ENCODE peak calls at places on chromosome 17, in six cellular contexts. S is IMR-90, B is GM12878, Y is A549, Z is K562, Q is HepG2. I is an unnamed sample.

GRCh38 chr17:63041722-63042121 is 75.7 kb downstream of the TANC2 start:
- DNase-seq in S (no peak), Q (no peak), B (no peak), Y (no peak), Z (no peak), I (no peak)

GRCh38 chr17:68057531-68057952 is 22.0 kb downstream of the KPNA2 start:
- DNase-seq in B (no peak), Q (no peak), S (peak; percentile 56), Z (peak; percentile 29), Y (peak; percentile 66), I (peak; percentile 12)

GRCh38 chr17:71398706-71399620 is 721.9 kb upstream of the SOX9 start:
- DNase-seq in Q (no peak), S (no peak), Y (no peak), Z (no peak), B (no peak), I (peak; percentile 44)

GRCh38 chr17:76139801-76140660 is 1.0 kb downstream of the FOXJ1 start:
- DNase-seq in S (no peak), Q (no peak), B (no peak), Y (no peak), Z (no peak), I (no peak)

GRCh38 chr17:72421128-72422092 is 300.6 kb downstream of the SOX9 start:
- DNase-seq in Q (peak; percentile 99), S (peak; percentile 98), B (peak; percentile 94), Y (peak; percentile 99), Z (peak; percentile 3), I (no peak)

GRCh38 chr17:57481901-57482300 is 225.6 kb downstream of the MSI2 start:
- DNase-seq in S (peak; percentile 100), B (no peak), Z (peak; percentile 83), Q (no peak), Y (peak; percentile 52), I (no peak)

GRCh38 chr17:31550389-31551056 is 159.0 kb downstream of the RAB11FIP4 start:
- DNase-seq in B (no peak), Y (peak; percentile 53), S (peak; percentile 24), Q (no peak), Z (no peak), I (no peak)

GRCh38 chr17:59856859-59857794 is 35.6 kb downstream of the TUBD1 start:
- DNase-seq in B (no peak), Y (peak; percentile 49), Z (no peak), Q (no peak), S (no peak), I (no peak)

GRCh38 chr17:5676012-5676411 is 91.7 kb upstream of the NLRP1 start:
- DNase-seq in Q (no peak), Z (no peak), B (peak; percentile 2), Y (no peak), S (no peak), I (no peak)

GRCh38 chr17:49494937-49495841 is at the start of gene NGFR:
- DNase-seq in S (peak; percentile 13), Y (no peak), Z (peak; percentile 78), B (no peak), Q (no peak), I (peak; percentile 78)

GRCh38 chr17:1972429-1973160 is 52.5 kb downstream of the RTN4RL1 start:
- DNase-seq in Q (no peak), B (no peak), S (peak; percentile 12), Z (no peak), Y (no peak), I (peak; percentile 37)

GRCh38 chr17:75830168-75831031 is 13.8 kb downstream of the UNC13D start:
- DNase-seq in B (no peak), Z (no peak), Q (no peak), S (no peak), Y (no peak), I (peak; percentile 73)

GRCh38 chr17:74763565-74764387 is 12.4 kb downstream of the NAT9 start:
- DNase-seq in B (no peak), S (no peak), Y (peak; percentile 70), Q (peak; percentile 97), Z (no peak), I (no peak)
- TF ChIP-seq BHLHE40 in B (no peak), S (no peak), Y (no peak), Q (peak; percentile 7), Z (no peak), I (no peak)

GRCh38 chr17:40327244-40327666 is 18.3 kb downstream of the RARA start:
- DNase-seq in Q (no peak), S (no peak), Y (no peak), B (no peak), Z (no peak), I (no peak)
- TF ChIP-seq BHLHE40 in Q (no peak), S (no peak), Y (no peak), B (no peak), Z (no peak), I (no peak)

GRCh38 chr17:45172232-45172540 is 10.5 kb downstream of the HEXIM2 start:
- DNase-seq in B (no peak), Y (no peak), S (no peak), Z (no peak), Q (no peak), I (no peak)

GRCh38 chr17:45170280-45170975 is 8.8 kb downstream of the HEXIM2 start:
- DNase-seq in Z (no peak), S (no peak), B (no peak), Y (no peak), Q (no peak), I (no peak)

GRCh38 chr17:45172541-45173286 is 11.0 kb downstream of the HEXIM2 start:
- DNase-seq in Z (no peak), Y (peak; percentile 99), B (no peak), S (peak; percentile 72), Q (peak; percentile 97), I (no peak)

GRCh38 chr17:45171338-45172231 is 9.9 kb downstream of the HEXIM2 start:
- DNase-seq in Z (no peak), B (no peak), Q (peak; percentile 94), Y (peak; percentile 96), S (no peak), I (no peak)

DNA sequence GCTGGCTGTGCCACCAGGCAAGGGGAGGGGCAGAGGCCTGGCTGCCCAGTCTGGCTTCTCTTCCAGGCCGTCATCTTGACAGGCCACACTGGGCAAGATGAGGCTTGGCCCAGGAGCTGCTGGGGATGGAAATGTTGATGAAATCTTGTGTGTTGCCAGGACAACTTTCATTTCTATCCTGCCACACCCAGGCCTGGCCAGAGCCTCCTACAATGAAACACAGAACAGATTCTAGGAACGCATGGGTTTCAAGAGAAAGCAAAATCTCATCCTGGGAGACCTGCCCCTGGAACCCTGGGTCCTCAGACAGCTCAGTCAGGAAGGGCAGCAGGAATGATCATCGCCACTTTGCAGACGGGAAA is 9.3 kb downstream of the HEXIM2 start:
- DNase-seq in Q (no peak), B (no peak), S (peak; percentile 52), Z (no peak), Y (peak; percentile 93), I (no peak)
- TF ChIP-seq BHLHE40 in Q (no peak), B (no peak), S (no peak), Z (no peak), Y (no peak), I (no peak)

GRCh38 chr17:42284566-42284965 is 3.7 kb upstream of the STAT5A start:
- DNase-seq in Y (no peak), B (no peak), Q (no peak), Z (no peak), S (no peak), I (no peak)

GRCh38 chr17:42284020-42284369 is 4.3 kb upstream of the STAT5A start:
- DNase-seq in Y (no peak), Z (no peak), B (no peak), Q (no peak), S (no peak), I (no peak)

GRCh38 chr17:42282478-42283080 is 5.7 kb upstream of the STAT5A start:
- DNase-seq in Z (no peak), B (no peak), S (no peak), Q (no peak), Y (no peak), I (no peak)

GRCh38 chr17:42281571-42282096 is 5.4 kb upstream of the STAT5B start:
- DNase-seq in S (no peak), B (no peak), Z (no peak), Q (no peak), Y (no peak), I (peak; percentile 2)

DNA sequence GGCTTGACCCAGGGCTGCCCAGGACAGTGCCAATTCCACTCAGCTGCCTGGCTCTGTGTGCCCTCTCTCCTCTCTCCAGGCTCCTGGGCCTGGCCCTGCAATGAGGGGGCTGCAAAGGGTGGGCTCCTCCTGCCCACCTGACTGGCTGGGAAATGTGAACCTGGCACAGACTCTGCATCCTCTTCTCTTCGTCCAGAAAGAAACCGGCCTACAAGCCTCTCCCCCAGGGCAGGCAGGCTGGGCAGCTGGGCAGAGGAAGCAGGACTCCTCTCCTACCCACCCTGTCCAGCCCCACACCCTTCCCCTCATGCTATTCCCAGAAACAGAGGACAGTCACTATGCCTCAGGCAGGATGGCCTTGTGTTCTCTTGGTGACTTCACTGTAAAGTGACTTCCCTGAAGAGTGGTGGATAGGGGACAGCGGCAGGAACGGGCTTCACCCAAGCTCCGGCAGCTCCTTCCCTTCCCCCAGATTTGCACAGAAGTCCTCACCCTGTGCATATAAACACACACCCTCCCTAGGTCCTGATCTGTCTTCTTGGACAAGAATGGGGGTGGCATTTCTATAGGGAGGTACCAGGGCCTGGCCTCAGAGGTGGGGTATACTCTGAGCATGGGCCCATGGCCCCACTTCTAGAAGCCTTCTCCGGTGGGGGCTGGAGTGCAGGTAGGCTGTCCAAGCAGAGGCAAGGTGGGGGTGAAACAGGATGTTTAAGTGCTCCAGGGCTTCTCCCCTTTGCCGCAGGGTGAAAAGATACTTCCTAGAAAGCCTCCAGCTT is 4.9 kb upstream of the STAT5A start:
- DNase-seq in B (no peak), Q (no peak), Y (no peak), S (no peak), Z (no peak), I (no peak)
- TF ChIP-seq BHLHE40 in B (no peak), Q (no peak), Y (no peak), S (no peak), Z (no peak), I (no peak)

GRCh38 chr17:78427140-78427539 is 48.7 kb downstream of the PGS1 start:
- DNase-seq in Y (no peak), B (no peak), Z (no peak), Q (no peak), S (no peak), I (no peak)
- TF ChIP-seq BHLHE40 in Y (no peak), B (no peak), Z (no peak), Q (no peak), S (no peak), I (no peak)

GRCh38 chr17:39376434-39376833 is 25.0 kb downstream of the FBXL20 start:
- DNase-seq in Q (no peak), Y (no peak), Z (no peak), S (no peak), B (peak; percentile 23), I (no peak)

GRCh38 chr17:39385040-39385439 is 16.4 kb downstream of the FBXL20 start:
- DNase-seq in Z (no peak), B (no peak), Y (no peak), Q (no peak), S (no peak), I (no peak)

GRCh38 chr17:39380144-39380543 is 21.3 kb downstream of the FBXL20 start:
- DNase-seq in B (no peak), Q (no peak), Z (no peak), Y (no peak), S (no peak), I (no peak)
- TF ChIP-seq BHLHE40 in B (no peak), Q (no peak), Z (no peak), Y (no peak), S (no peak), I (no peak)